ENCODE peak calls at places on chromosomes 4 and X, in five cellular contexts. K is T1000; M is effector memory CD4-positive, alpha-beta T cell; O is M059J; W is mammary epithelial cell. V is an unnamed sample.

GRCh38 chr4:112938461-112939058 is 110.9 kb upstream of the ANK2 start:
- DNase-seq in W (peak), M (no peak), K (no peak), O (peak), V (peak)

GRCh38 chr4:65645185-65645584 is 25.1 kb downstream of the EPHA5 start:
- DNase-seq in W (no peak), M (no peak), K (no peak), O (no peak), V (no peak)

GRCh38 chr4:174882317-174882992 is 35.7 kb upstream of the ADAM29 start:
- DNase-seq in O (no peak), W (no peak), M (no peak), K (no peak), V (no peak)

GRCh38 chr4:153564630-153565525 is 98.7 kb downstream of the TMEM131L start:
- DNase-seq in K (no peak), M (no peak), O (peak), W (no peak), V (peak)

GRCh38 chrX:25198891-25199290 is 183.1 kb upstream of the ARX start:
- DNase-seq in M (no peak), W (no peak), O (no peak), K (no peak), V (no peak)

GRCh38 chrX:101759000-101759399 is 99.3 kb upstream of the ARMCX2 start:
- DNase-seq in K (no peak), W (peak), O (peak), M (no peak), V (peak)

GRCh38 chrX:40094900-40095587 is 2.7 kb downstream of the BCOR start:
- DNase-seq in W (no peak), K (no peak), M (no peak), O (peak), V (peak)

GRCh38 chr4:72974694-72975487 is 94.6 kb downstream of the COX18 start:
- DNase-seq in W (peak), M (no peak), K (no peak), O (peak), V (no peak)

GRCh38 chr4:185987976-185988627 is 80.9 kb upstream of the TLR3 start:
- DNase-seq in M (no peak), W (no peak), K (no peak), O (no peak), V (no peak)

GRCh38 chr4:44016582-44017421 is 431.8 kb downstream of the KCTD8 start:
- DNase-seq in W (no peak), K (no peak), O (peak), M (no peak), V (peak)

GRCh38 chr4:1366371-1367229 is 19.6 kb downstream of the UVSSA start:
- DNase-seq in M (no peak), K (no peak), W (no peak), O (no peak), V (no peak)

GRCh38 chr4:125254111-125254510 is 60.6 kb upstream of the FAT4 start:
- DNase-seq in K (no peak), O (peak), W (peak), M (no peak), V (no peak)

GRCh38 chr4:82706349-82707000 is 92.1 kb downstream of the SCD5 start:
- DNase-seq in M (no peak), K (no peak), O (peak), W (peak), V (peak)

GRCh38 chrX:109879991-109880390 is 122.9 kb upstream of the TMEM164 start:
- DNase-seq in O (no peak), W (no peak), M (no peak), K (no peak), V (no peak)

GRCh38 chr4:1547863-1548637 is 136.1 kb downstream of the FAM53A start:
- DNase-seq in M (no peak), W (no peak), O (no peak), K (no peak), V (no peak)

GRCh38 chr4:17788956-17789355 is 7.5 kb upstream of the FAM184B start:
- DNase-seq in M (no peak), O (peak), W (peak), K (no peak), V (no peak)

GRCh38 chr4:182143086-182143821 is 99.9 kb upstream of the TENM3 start:
- DNase-seq in W (peak), K (no peak), O (peak), M (no peak), V (peak)

GRCh38 chr4:123649644-123650356 is 253.2 kb downstream of the SPRY1 start:
- DNase-seq in O (peak), K (no peak), W (peak), M (no peak), V (peak)

GRCh38 chr4:105644270-105644669 is 64.2 kb downstream of the INTS12 start:
- DNase-seq in M (no peak), W (peak), K (no peak), O (no peak), V (no peak)

GRCh38 chrX:989959-990510 is 222.4 kb downstream of the CRLF2 start:
- DNase-seq in K (no peak), O (peak), W (peak), M (peak), V (peak)

GRCh38 chr4:98557497-98557896 is 100.9 kb downstream of the TSPAN5 start:
- DNase-seq in K (no peak), M (no peak), W (peak), O (peak), V (peak)

GRCh38 chr4:121927948-121928347 is 23.9 kb downstream of the TRPC3 start:
- DNase-seq in K (no peak), M (no peak), O (no peak), W (no peak), V (no peak)

GRCh38 chr4:3391422-3391821 is 50.3 kb upstream of the HGFAC start:
- DNase-seq in M (no peak), W (no peak), K (no peak), O (peak), V (no peak)

GRCh38 chr4:180394307-180394706 is 1848.9 kb upstream of the TENM3 start:
- DNase-seq in K (no peak), W (no peak), O (no peak), M (no peak), V (no peak)

GRCh38 chrX:40368611-40369061 is 212.1 kb upstream of the ATP6AP2 start:
- DNase-seq in W (no peak), K (no peak), O (no peak), M (no peak), V (no peak)

GRCh38 chr4:8745828-8746225 is 125.8 kb downstream of the HMX1 start:
- DNase-seq in M (no peak), W (no peak), O (no peak), K (no peak), V (no peak)

GRCh38 chr4:99389606-99390005 is 37.1 kb upstream of the ADH1C start:
- DNase-seq in M (no peak), K (no peak), O (no peak), W (no peak), V (no peak)

GRCh38 chr4:100290585-100290984 is 100.3 kb upstream of the DDIT4L start:
- DNase-seq in W (peak), K (no peak), O (peak), M (no peak), V (peak)

GRCh38 chr4:175536852-175537453 is 275.1 kb downstream of the GPM6A start:
- DNase-seq in M (no peak), O (peak), W (peak), K (no peak), V (peak)

GRCh38 chrX:154351183-154352011 is 23.0 kb downstream of the FLNA start:
- DNase-seq in K (no peak), M (no peak), W (no peak), O (no peak), V (no peak)

GRCh38 chr4:74504212-74504611 is 59.3 kb downstream of the AREG start:
- DNase-seq in W (peak), M (no peak), K (no peak), O (peak), V (peak)

GRCh38 chr4:76212851-76213414 is 691 bp downstream of the SCARB2 start:
- DNase-seq in K (peak), W (peak), M (peak), O (peak), V (no peak)

GRCh38 chrX:72045141-72045540 is 86.6 kb downstream of the RTL5 start:
- DNase-seq in K (no peak), M (no peak), W (peak), O (no peak), V (no peak)

GRCh38 chr4:52983563-52984303 is 121.6 kb downstream of the RASL11B start:
- DNase-seq in W (peak), M (no peak), O (peak), K (no peak), V (peak)

GRCh38 chr4:153233761-153234371 is 29.6 kb downstream of the TRIM2 start:
- DNase-seq in M (no peak), W (peak), O (peak), K (peak), V (peak)

GRCh38 chrX:38641197-38641596 is 79.9 kb downstream of the TSPAN7 start:
- DNase-seq in M (no peak), W (no peak), O (no peak), K (no peak), V (no peak)

GRCh38 chr4:84691170-84691691 is 108.3 kb downstream of the CDS1 start:
- DNase-seq in K (peak), O (peak), W (peak), M (no peak), V (peak)